ENCODE peak calls at places on chromosomes 4 and X, in four cellular contexts. One of them, this sample, is unnamed.

GRCh38 chr4:185839204-185839712 is 27.3 kb upstream of the SORBS2 start:
- DNase-seq in endothelial cell: peak; percentile 17
- DNase-seq in sciatic nerve: no peak
- DNase-seq in substantia nigra: no peak
- DNase-seq in this sample: no peak

GRCh38 chrX:67732864-67733263 is 189.0 kb downstream of the AR start:
- DNase-seq in endothelial cell: no peak
- DNase-seq in substantia nigra: no peak
- DNase-seq in sciatic nerve: no peak
- DNase-seq in this sample: no peak

GRCh38 chr4:3387943-3388348 is 53.8 kb upstream of the HGFAC start:
- DNase-seq in sciatic nerve: peak; percentile 90
- DNase-seq in endothelial cell: no peak
- DNase-seq in substantia nigra: no peak
- DNase-seq in this sample: no peak

GRCh38 chrX:87663421-87663820 is 145.8 kb downstream of the KLHL4 start:
- DNase-seq in substantia nigra: no peak
- DNase-seq in sciatic nerve: no peak
- DNase-seq in endothelial cell: no peak
- DNase-seq in this sample: no peak

GRCh38 chrX:129108936-129109335 is 414.4 kb downstream of the SMARCA1 start:
- DNase-seq in substantia nigra: no peak
- DNase-seq in endothelial cell: no peak
- DNase-seq in sciatic nerve: no peak
- DNase-seq in this sample: no peak

GRCh38 chrX:66051989-66052388 is 12.1 kb upstream of the VSIG4 start:
- DNase-seq in substantia nigra: no peak
- DNase-seq in endothelial cell: no peak
- DNase-seq in sciatic nerve: no peak
- DNase-seq in this sample: no peak

GRCh38 chr4:144562019-144562740 is 83.8 kb upstream of the HHIP start:
- DNase-seq in substantia nigra: no peak
- DNase-seq in endothelial cell: peak; percentile 26
- DNase-seq in sciatic nerve: no peak
- DNase-seq in this sample: no peak

GRCh38 chr4:98284640-98285046 is 23.5 kb downstream of the RAP1GDS1 start:
- DNase-seq in endothelial cell: no peak
- DNase-seq in sciatic nerve: no peak
- DNase-seq in substantia nigra: no peak
- DNase-seq in this sample: no peak